ENCODE peak calls at places on chromosomes 12 and 14, in five cellular contexts. Y, K, Z, I and L are unnamed samples.

GRCh38 chr14:61569308-61569707 is 126.0 kb upstream of the HIF1A start:
- DNase-seq in I (no peak), Z (no peak), Y (no peak), K (no peak), L (no peak)

GRCh38 chr12:55188974-55189556 is 31.8 kb upstream of the OR10A7 start:
- DNase-seq in Z (peak), K (peak), I (peak), Y (peak), L (no peak)

GRCh38 chr12:109737631-109738030 is 24.0 kb downstream of the FAM222A start:
- DNase-seq in Y (peak), K (no peak), Z (no peak), I (no peak), L (no peak)

GRCh38 chr12:63362801-63363200 is 211.8 kb upstream of the AVPR1A start:
- DNase-seq in K (no peak), Z (no peak), Y (no peak), I (no peak), L (no peak)

GRCh38 chr12:4284306-4284705 is 10.7 kb downstream of the CCND2 start:
- DNase-seq in Z (no peak), Y (no peak), I (no peak), K (no peak), L (no peak)

GRCh38 chr14:52013984-52014600 is 24.7 kb downstream of the RTRAF start:
- DNase-seq in Z (no peak), K (peak), Y (no peak), I (no peak), L (no peak)

GRCh38 chr12:27555316-27555715 is 31.3 kb downstream of the PPFIBP1 start:
- DNase-seq in Z (no peak), K (no peak), I (no peak), Y (no peak), L (no peak)

GRCh38 chr12:39902823-39903222 is 203.1 kb downstream of the SLC2A13 start:
- DNase-seq in Z (no peak), I (no peak), Y (no peak), K (no peak), L (no peak)

GRCh38 chr14:65359503-65359902 is 53.0 kb upstream of the FUT8 start:
- DNase-seq in K (peak), Z (no peak), I (no peak), Y (no peak), L (no peak)

DNA sequence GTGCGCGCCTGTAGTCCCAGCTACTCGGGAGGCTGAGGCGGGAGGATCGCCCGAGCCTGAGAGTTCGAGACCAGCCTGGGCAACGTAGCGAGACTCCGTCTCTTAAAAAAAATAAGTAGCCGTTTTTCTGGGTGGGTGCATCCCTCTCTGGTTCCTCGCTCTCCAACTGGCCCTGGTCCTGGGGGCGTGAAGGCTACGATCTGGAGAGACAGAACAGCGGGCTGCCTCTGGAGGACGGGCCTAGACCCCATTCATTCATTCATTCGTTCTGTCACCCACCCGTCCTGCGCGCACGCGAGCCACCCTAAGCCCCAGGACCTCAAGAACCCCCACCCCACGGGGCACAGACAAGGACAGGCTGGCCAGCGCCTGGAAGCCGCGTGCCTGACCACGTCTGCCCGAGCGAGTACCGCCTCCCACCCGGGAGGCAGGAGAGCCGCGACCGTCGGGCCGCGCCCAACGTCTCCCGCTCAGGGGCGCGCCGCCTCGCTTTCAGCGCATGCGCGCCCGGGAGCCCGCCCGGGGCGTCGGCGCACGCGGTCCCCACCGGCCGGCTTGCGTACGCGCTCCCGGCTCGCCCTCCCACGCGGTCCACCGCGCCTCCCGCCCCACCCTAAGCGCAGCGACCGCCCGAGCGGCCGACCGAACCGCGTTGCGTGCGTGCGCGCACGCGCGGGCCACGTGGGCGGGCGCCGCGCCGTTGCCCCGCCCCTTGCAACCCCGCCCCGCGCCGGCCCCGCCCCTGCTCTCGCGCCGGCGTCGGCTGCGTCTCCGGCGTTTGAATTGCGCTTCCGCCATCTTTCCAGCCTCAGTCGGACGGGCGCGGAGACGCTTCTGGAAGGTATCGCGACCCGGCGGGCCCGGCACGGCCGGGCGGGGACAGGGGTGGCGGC is at the start of gene RAN:
- DNase-seq in Z (peak), K (peak), I (peak), Y (peak), L (peak)
- TF ChIP-seq POLR2A in Z (peak), K (peak), I (peak), Y (peak), L (peak)

DNA sequence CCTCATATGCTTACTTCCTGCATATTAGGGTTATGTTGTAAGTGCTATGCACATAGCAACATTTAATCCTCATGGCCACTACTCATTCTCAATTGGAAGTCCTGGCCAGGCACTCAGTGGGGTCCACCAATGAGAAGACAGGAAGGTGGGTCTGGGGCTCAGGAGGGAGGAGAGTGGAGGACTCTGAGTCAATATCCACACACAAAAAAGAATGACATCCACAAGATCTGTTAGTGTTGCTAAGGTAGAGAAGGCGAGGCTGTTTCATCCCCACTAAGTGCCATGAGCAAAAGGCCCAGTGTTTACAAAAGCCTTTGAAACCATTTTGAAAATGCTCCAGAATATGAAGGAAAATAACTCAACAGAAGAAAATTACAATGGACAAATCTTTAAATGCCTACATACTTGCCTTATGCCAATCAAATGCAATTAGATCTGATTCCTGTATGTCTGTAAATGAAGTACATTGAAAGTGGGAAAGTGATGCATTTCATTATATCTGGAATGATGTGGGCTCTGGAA is 54.0 kb downstream of the EID3 start:
- DNase-seq in Z (no peak), K (peak), Y (no peak), I (no peak), L (no peak)
- TF ChIP-seq POLR2A in Z (no peak), K (no peak), Y (no peak), I (no peak), L (no peak)

DNA sequence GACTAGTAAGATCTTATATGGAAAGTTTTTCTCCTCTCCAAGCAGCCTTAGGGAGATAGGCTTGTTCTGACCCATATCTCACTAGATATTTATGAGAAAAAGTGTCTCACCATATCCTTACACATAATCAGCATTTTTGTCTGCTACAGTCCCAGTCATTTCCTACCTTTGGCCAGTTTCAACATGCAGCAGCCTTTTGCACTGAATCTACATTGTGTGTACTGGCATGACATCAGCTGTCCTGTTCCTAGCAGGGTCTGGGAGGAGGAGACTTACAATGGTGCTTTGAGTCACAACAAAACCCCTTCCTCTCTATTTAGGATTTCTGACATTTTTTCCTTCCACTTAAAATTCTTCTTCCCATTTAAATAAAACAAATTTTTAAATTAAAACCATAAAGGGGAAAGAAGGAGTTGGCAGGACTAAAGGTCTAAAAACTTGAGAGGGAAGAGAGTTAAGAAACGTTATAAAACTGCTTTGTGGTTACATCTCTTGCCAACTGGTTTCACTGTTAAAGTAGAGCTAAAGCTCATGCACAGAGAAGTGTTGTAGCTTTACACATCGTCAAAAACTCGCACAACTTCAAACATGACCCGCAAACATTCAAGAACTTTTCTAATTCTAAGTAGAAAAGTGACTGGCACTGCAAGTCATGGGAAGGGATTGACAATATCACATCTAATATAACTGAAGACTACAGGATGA is 53.3 kb upstream of the CERS5 start:
- DNase-seq in Z (peak), K (peak), I (peak), Y (no peak), L (no peak)
- TF ChIP-seq POLR2A in Z (no peak), K (no peak), I (no peak), Y (no peak), L (peak)

DNA sequence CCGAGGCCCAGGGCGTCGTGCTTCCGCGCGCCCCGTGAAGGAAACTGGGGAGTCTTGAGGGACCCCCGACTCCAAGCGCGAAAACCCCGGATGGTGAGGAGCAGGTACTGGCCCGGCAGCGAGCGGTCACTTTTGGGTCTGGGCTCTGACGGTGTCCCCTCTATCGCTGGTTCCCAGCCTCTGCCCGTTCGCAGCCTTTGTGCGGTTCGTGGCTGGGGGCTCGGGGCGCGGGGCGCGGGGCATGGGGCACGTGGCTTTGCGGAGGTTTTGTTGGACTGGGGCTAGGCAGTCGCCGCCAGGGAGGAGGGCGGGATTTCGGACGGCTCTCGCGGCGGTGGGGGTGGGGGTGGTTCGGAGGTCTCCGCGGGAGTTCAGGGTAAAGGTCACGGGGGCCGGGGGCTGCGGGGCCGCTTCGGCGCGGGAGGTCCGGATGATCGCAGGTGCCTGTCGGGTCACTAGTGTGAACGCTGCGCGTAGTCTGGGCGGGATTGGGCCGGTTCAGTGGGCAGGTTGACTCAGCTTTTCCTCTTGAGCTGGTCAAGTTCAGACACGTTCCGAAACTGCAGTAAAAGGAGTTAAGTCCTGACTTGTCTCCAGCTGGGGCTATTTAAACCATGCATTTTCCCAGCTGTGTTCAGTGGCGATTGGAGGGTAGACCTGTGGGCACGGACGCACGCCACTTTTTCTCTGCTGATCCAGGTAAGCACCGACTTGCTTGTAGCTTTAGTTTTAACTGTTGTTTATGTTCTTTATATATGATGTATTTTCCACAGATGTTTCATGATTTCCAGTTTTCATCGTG is 612 bp downstream of the MDM2 start:
- DNase-seq in Y (peak), Z (peak), I (peak), K (peak), L (peak)
- TF ChIP-seq POLR2A in Y (peak), Z (no peak), I (peak), K (peak), L (peak)

GRCh38 chr12:26125451-26126339 is 858 bp upstream of the BHLHE41 start:
- DNase-seq in Z (peak), K (peak), Y (peak), I (no peak), L (no peak)
- TF ChIP-seq POLR2A in Z (peak), K (no peak), Y (peak), I (no peak), L (no peak)

GRCh38 chr12:12718382-12718761 is 1.2 kb downstream of the CDKN1B start:
- DNase-seq in Z (no peak), I (no peak), K (peak), Y (no peak), L (no peak)

GRCh38 chr12:12716151-12716844 is 870 bp upstream of the CDKN1B start:
- DNase-seq in Y (no peak), K (peak), I (no peak), Z (peak), L (no peak)

GRCh38 chr12:12715459-12716150 is 1.6 kb upstream of the CDKN1B start:
- DNase-seq in I (no peak), Y (no peak), Z (peak), K (peak), L (no peak)

GRCh38 chr12:12717586-12718381 is 616 bp downstream of the CDKN1B start:
- DNase-seq in Y (peak), Z (peak), I (no peak), K (peak), L (no peak)

DNA sequence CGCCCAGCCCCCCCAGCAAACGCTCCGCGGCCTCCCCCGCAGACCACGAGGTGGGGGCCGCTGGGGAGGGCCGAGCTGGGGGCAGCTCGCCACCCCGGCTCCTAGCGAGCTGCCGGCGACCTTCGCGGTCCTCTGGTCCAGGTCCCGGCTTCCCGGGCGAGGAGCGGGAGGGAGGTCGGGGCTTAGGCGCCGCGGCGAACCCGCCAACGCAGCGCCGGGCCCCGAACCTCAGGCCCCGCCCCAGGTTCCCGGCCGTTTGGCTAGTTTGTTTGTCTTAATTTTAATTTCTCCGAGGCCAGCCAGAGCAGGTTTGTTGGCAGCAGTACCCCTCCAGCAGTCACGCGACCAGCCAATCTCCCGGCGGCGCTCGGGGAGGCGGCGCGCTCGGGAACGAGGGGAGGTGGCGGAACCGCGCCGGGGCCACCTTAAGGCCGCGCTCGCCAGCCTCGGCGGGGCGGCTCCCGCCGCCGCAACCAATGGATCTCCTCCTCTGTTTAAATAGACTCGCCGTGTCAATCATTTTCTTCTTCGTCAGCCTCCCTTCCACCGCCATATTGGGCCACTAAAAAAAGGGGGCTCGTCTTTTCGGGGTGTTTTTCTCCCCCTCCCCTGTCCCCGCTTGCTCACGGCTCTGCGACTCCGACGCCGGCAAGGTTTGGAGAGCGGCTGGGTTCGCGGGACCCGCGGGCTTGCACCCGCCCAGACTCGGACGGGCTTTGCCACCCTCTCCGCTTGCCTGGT is at the start of gene CDKN1B:
- DNase-seq in I (peak), K (peak), Y (peak), Z (peak), L (peak)
- TF ChIP-seq POLR2A in I (peak), K (peak), Y (peak), Z (peak), L (peak)

GRCh38 chr12:14768823-14769405 is 34.4 kb downstream of the WBP11 start:
- DNase-seq in Z (peak), I (peak), Y (peak), K (peak), L (no peak)

GRCh38 chr12:14771651-14772137 is 31.6 kb downstream of the WBP11 start:
- DNase-seq in I (peak), Y (no peak), Z (no peak), K (peak), L (no peak)

GRCh38 chr12:14770495-14771313 is 32.6 kb downstream of the WBP11 start:
- DNase-seq in I (peak), Z (peak), Y (peak), K (peak), L (no peak)

GRCh38 chr12:14769462-14769836 is 33.8 kb downstream of the WBP11 start:
- DNase-seq in K (peak), Z (peak), Y (peak), I (no peak), L (no peak)

DNA sequence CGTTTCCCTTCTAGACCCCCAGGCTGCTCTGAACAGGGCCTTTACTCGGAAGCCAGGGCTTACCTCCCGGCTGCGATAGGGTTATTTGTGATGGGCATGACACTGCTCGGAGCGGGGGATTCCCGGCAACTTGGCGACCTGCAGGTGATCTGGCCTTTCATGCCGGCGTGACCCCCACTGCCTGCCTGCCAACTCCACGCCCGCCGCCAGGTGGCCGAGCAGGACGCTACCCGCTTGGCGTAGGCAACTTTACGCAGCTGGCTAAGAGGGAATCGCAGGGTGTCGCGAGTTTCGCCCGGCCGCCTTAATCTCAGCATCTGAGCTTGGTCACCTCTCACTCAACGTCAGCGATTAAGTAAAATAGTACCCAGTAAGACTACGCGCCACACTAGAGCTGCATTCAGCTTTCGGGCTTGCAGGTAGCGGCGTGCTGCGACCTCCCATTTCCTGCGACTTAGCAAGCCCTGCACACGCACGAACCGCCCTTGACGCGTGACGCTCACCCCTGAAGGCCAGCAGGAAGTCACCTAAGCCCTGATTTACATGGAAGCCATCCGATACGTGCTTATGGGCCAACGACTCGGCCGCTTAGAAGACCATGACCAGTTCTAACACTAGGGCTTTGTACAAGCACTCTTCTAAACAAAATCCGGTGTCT is 33.3 kb downstream of the WBP11 start:
- DNase-seq in Z (peak), Y (peak), I (peak), K (peak), L (peak)
- TF ChIP-seq POLR2A in Z (no peak), Y (peak), I (peak), K (peak), L (peak)